ENCODE peak calls at places on chromosomes 4 and X, in seven cellular contexts. E is hepatocyte, S is GM10248, A is nephron progenitor cell, I is AG04449, J is left lung, V is choroid plexus epithelial cell. D is an unnamed sample.

GRCh38 chrX:64885850-64886249 is 90.4 kb downstream of the ZC4H2 start:
- DNase-seq in V (no peak), A (peak), I (no peak), J (no peak), S (no peak), E (no peak), D (no peak)

GRCh38 chr4:103994059-103994458 is 274.3 kb upstream of the TACR3 start:
- DNase-seq in A (no peak), J (no peak), E (no peak), V (peak), I (no peak), S (no peak), D (peak)

GRCh38 chrX:153657161-153657560 is 10.2 kb downstream of the DUSP9 start:
- DNase-seq in J (no peak), V (no peak), E (no peak), A (no peak), S (no peak), I (no peak), D (no peak)

GRCh38 chr4:157423526-157424020 is 203.0 kb downstream of the GRIA2 start:
- DNase-seq in S (no peak), J (no peak), V (no peak), E (no peak), A (no peak), I (no peak), D (no peak)

GRCh38 chrX:44935640-44936039 is 62.7 kb downstream of the KDM6A start:
- DNase-seq in A (no peak), I (no peak), E (no peak), J (no peak), V (no peak), S (no peak), D (no peak)

GRCh38 chr4:110543577-110543976 is 67.6 kb downstream of the ENPEP start:
- DNase-seq in V (no peak), S (no peak), E (no peak), A (no peak), J (no peak), I (no peak), D (no peak)

GRCh38 chr4:183097251-183098079 is 1.6 kb upstream of the WWC2 start:
- DNase-seq in I (no peak), J (peak), V (peak), S (peak), E (no peak), A (peak), D (no peak)

GRCh38 chr4:53601251-53601764 is 10.0 kb upstream of the LNX1 start:
- DNase-seq in I (no peak), A (peak), V (peak), S (peak), J (no peak), E (no peak), D (no peak)

GRCh38 chr4:3287972-3288570 is 4.8 kb upstream of the RGS12 start:
- DNase-seq in V (no peak), E (no peak), I (no peak), A (no peak), J (peak), S (no peak), D (no peak)

GRCh38 chrX:114365045-114365834 is 218.6 kb upstream of the HTR2C start:
- DNase-seq in S (no peak), E (no peak), J (no peak), V (no peak), I (no peak), A (no peak), D (no peak)

GRCh38 chr4:66575024-66575696 is 904.9 kb upstream of the EPHA5 start:
- DNase-seq in V (peak), J (peak), I (no peak), S (no peak), A (no peak), E (peak), D (peak)

GRCh38 chr4:186628058-186628711 is 72.8 kb upstream of the MTNR1A start:
- DNase-seq in J (no peak), S (no peak), E (no peak), A (peak), V (no peak), I (no peak), D (no peak)

GRCh38 chr4:176238819-176239218 is 30.2 kb downstream of the ASB5 start:
- DNase-seq in A (no peak), V (peak), J (no peak), I (no peak), E (no peak), S (no peak), D (peak)

GRCh38 chr4:126405369-126405982 is 1090.7 kb downstream of the FAT4 start:
- DNase-seq in S (no peak), J (no peak), V (peak), I (no peak), E (no peak), A (no peak), D (peak)

GRCh38 chr4:30950737-30951136 is 230.6 kb downstream of the PCDH7 start:
- DNase-seq in J (no peak), E (peak), S (no peak), V (no peak), A (no peak), I (no peak), D (no peak)

GRCh38 chrX:137519459-137519858 is 46.5 kb upstream of the ZIC3 start:
- DNase-seq in V (no peak), A (no peak), E (no peak), I (no peak), J (no peak), S (no peak), D (no peak)

GRCh38 chr4:180057891-180058643 is 2185.1 kb upstream of the TENM3 start:
- DNase-seq in J (peak), E (peak), S (peak), I (no peak), A (peak), V (peak), D (no peak)

GRCh38 chr4:18689308-18689915 is 667.9 kb upstream of the LCORL start:
- DNase-seq in I (peak), E (peak), A (peak), V (peak), S (peak), J (no peak), D (peak)

GRCh38 chr4:17475481-17475880 is 36.4 kb downstream of the QDPR start:
- DNase-seq in S (no peak), J (no peak), E (no peak), A (no peak), I (no peak), V (peak), D (no peak)

GRCh38 chrX:53265771-53266170 is 15.6 kb downstream of the IQSEC2 start:
- DNase-seq in J (no peak), V (peak), E (no peak), I (no peak), S (no peak), A (no peak), D (peak)

GRCh38 chr4:44916406-44916805 is 190.1 kb upstream of the GNPDA2 start:
- DNase-seq in A (no peak), E (no peak), V (peak), J (no peak), S (no peak), I (no peak), D (no peak)

GRCh38 chrX:46642145-46642544 is 68.6 kb downstream of the CHST7 start:
- DNase-seq in A (no peak), V (peak), E (peak), S (no peak), I (no peak), J (no peak), D (peak)

GRCh38 chrX:155215443-155216178 is 649 bp upstream of the VBP1 start:
- DNase-seq in S (no peak), I (no peak), A (no peak), E (no peak), J (no peak), V (peak), D (no peak)

GRCh38 chr4:141109983-141110382 is 23.3 kb downstream of the RNF150 start:
- DNase-seq in I (no peak), A (no peak), V (no peak), J (no peak), E (no peak), S (no peak), D (no peak)

GRCh38 chr4:3648731-3649130 is 116.5 kb upstream of the LRPAP1 start:
- DNase-seq in I (no peak), E (no peak), V (no peak), J (peak), A (no peak), S (no peak), D (no peak)

GRCh38 chrX:117985241-117985640 is 131.4 kb downstream of the KLHL13 start:
- DNase-seq in J (no peak), V (no peak), A (no peak), I (no peak), E (no peak), S (no peak), D (no peak)

GRCh38 chr4:121900132-121900983 is 30.1 kb upstream of the BBS7 start:
- DNase-seq in I (peak), S (peak), A (peak), V (peak), E (peak), J (no peak), D (peak)

GRCh38 chr4:90824266-90825167 is 697.3 kb downstream of the CCSER1 start:
- DNase-seq in A (no peak), E (no peak), I (no peak), S (no peak), J (no peak), V (no peak), D (no peak)

GRCh38 chr4:1492636-1493539 is 86.6 kb upstream of the NKX1-1 start:
- DNase-seq in V (no peak), J (peak), A (no peak), I (no peak), E (no peak), S (no peak), D (no peak)

GRCh38 chr4:61070269-61070668 is 129.9 kb upstream of the ADGRL3 start:
- DNase-seq in V (no peak), S (no peak), E (no peak), J (no peak), A (no peak), I (no peak), D (no peak)

GRCh38 chr4:120096508-120097297 is 30.1 kb upstream of the MAD2L1 start:
- DNase-seq in E (no peak), A (no peak), S (no peak), I (no peak), J (no peak), V (no peak), D (no peak)

GRCh38 chr4:986949-987688 is at the start of gene IDUA:
- DNase-seq in V (peak), J (peak), S (peak), I (no peak), E (peak), A (peak), D (peak)

GRCh38 chrX:53281321-53281822 is at the start of gene IQSEC2:
- DNase-seq in S (no peak), A (peak), V (peak), E (peak), J (peak), I (no peak), D (peak)

GRCh38 chr4:86033171-86033570 is 326.7 kb downstream of the MAPK10 start:
- DNase-seq in I (no peak), A (no peak), V (peak), S (no peak), E (peak), J (no peak), D (peak)

GRCh38 chrX:104428231-104428630 is 137.8 kb upstream of the IL1RAPL2 start:
- DNase-seq in E (no peak), V (no peak), A (no peak), S (no peak), J (no peak), I (no peak), D (peak)
- TF ChIP-seq CTCF in E (no peak), V (no peak), A (no peak), S (no peak), J (no peak), I (no peak), D (no peak)

GRCh38 chr4:25085621-25086020 is 54.9 kb upstream of the LGI2 start:
- DNase-seq in J (no peak), A (no peak), E (no peak), S (no peak), I (no peak), V (no peak), D (no peak)
- TF ChIP-seq CTCF in J (no peak), A (no peak), E (no peak), S (no peak), I (no peak), V (no peak), D (no peak)

GRCh38 chr4:7698586-7698985 is 241.1 kb downstream of the AFAP1 start:
- DNase-seq in I (no peak), E (no peak), A (peak), S (no peak), V (no peak), J (peak), D (no peak)
- TF ChIP-seq CTCF in I (peak), E (no peak), A (no peak), S (no peak), V (no peak), J (no peak), D (peak)

DNA sequence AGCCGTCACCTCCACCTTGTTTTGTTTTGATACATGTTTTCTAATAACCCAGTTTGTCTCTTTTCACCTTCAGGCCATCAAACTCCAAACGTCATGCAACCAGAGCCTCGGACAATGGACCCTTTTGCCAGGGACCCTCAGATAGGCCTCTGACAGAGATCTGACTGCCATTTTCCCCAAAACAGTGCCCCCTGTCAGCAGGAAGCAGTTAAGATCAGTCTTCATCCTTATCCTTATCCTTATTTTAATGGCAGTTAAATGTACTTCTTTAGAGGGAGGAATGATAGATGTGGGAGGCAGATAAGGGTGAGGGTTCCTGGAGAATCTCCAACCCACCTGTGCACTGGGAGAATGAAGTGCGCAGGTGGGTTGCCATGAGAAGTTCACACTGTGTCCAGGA is 135.7 kb downstream of the ANAPC10 start:
- DNase-seq in S (no peak), J (no peak), I (no peak), E (no peak), V (no peak), A (no peak), D (no peak)
- TF ChIP-seq CTCF in S (no peak), J (no peak), I (no peak), E (no peak), V (no peak), A (no peak), D (no peak)

GRCh38 chrX:68919707-68920106 is 90.9 kb downstream of the EFNB1 start:
- DNase-seq in I (no peak), V (no peak), S (no peak), J (no peak), E (no peak), A (no peak), D (no peak)

GRCh38 chrX:68917799-68918198 is 89.0 kb downstream of the EFNB1 start:
- DNase-seq in S (no peak), I (no peak), V (no peak), E (no peak), J (no peak), A (no peak), D (no peak)

GRCh38 chrX:68920541-68920940 is 91.7 kb downstream of the EFNB1 start:
- DNase-seq in E (no peak), S (no peak), J (no peak), V (no peak), I (no peak), A (no peak), D (no peak)

GRCh38 chrX:68916891-68917290 is 88.1 kb downstream of the EFNB1 start:
- DNase-seq in A (no peak), S (no peak), J (no peak), V (no peak), I (no peak), E (no peak), D (no peak)

GRCh38 chrX:68918202-68918601 is 89.4 kb downstream of the EFNB1 start:
- DNase-seq in I (no peak), J (no peak), A (no peak), V (no peak), S (no peak), E (no peak), D (no peak)
- TF ChIP-seq CTCF in I (no peak), J (no peak), A (no peak), V (no peak), S (no peak), E (no peak), D (peak)

GRCh38 chr4:54683616-54684346 is 26.0 kb downstream of the KIT start:
- DNase-seq in A (no peak), S (peak), J (no peak), E (no peak), I (no peak), V (peak), D (peak)
- TF ChIP-seq CTCF in A (no peak), S (peak), J (no peak), E (peak), I (peak), V (peak), D (peak)

DNA sequence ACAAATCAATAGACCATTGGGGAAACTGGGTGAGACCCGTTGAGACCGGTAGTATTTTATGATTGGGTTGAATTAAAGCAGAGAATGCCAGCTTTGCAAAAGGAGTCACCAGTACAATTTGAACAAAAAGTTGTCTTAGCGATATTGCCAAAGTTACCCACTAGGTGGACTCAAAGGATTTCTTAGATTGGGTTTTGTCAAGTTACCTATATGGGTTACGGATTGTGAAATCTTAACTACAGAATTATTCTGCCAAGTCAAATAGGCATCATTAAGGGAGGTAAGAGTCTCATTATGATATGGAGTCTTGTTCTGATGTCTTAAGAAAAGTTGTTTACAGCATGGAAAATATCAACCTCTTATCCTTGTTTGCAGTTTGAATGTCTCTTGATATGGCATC is 15.0 kb upstream of the CT47A1 start:
- DNase-seq in E (peak), J (no peak), I (no peak), A (no peak), S (no peak), V (peak), D (no peak)
- TF ChIP-seq CTCF in E (peak), J (no peak), I (no peak), A (peak), S (no peak), V (peak), D (peak)